ENCODE peak calls at places on chromosomes 13 and 19, in seven cellular contexts. F is GM12878, N is A673, W is nephron progenitor cell, O is glutamatergic neuron, T is neural crest cell, D is GM13976. P is an unnamed sample.

GRCh38 chr13:91078093-91078679 is 269.3 kb upstream of the MIR17HG start:
- DNase-seq in D (peak), F (no peak), N (peak), W (no peak), T (no peak), O (no peak), P (no peak)

GRCh38 chr19:12543855-12544254 is 7.4 kb downstream of the ZNF564 start:
- DNase-seq in F (no peak), W (no peak), N (no peak), O (no peak), D (no peak), T (no peak), P (no peak)

GRCh38 chr19:48718711-48719231 is 754 bp downstream of the MAMSTR start:
- DNase-seq in O (no peak), W (no peak), T (no peak), D (no peak), F (no peak), N (no peak), P (no peak)

GRCh38 chr13:98571955-98572662 is 4.8 kb downstream of the STK24 start:
- DNase-seq in T (no peak), W (no peak), D (no peak), N (peak), O (peak), F (no peak), P (no peak)

GRCh38 chr13:31161583-31162150 is at the start of gene HSPH1:
- DNase-seq in N (peak), W (peak), O (peak), T (peak), F (peak), D (peak), P (peak)

GRCh38 chr19:48476176-48476575 is 7.0 kb downstream of the CYTH2 start:
- DNase-seq in O (no peak), W (no peak), N (no peak), D (no peak), F (no peak), T (no peak), P (no peak)

GRCh38 chr19:46841458-46842083 is 9.1 kb downstream of the AP2S1 start:
- DNase-seq in F (no peak), W (no peak), N (peak), D (no peak), T (no peak), O (no peak), P (no peak)

GRCh38 chr19:39052243-39052746 is 19.9 kb upstream of the FBXO27 start:
- DNase-seq in T (peak), D (peak), F (no peak), N (peak), W (peak), O (peak), P (peak)

GRCh38 chr19:1045247-1045603 is 5.3 kb downstream of the ABCA7 start:
- DNase-seq in W (peak), F (no peak), D (peak), N (peak), T (no peak), O (no peak), P (no peak)

GRCh38 chr13:106038752-106039151 is 496.7 kb downstream of the EFNB2 start:
- DNase-seq in F (no peak), D (no peak), W (no peak), N (no peak), T (no peak), O (no peak), P (no peak)

GRCh38 chr13:78468546-78469060 is 134.7 kb downstream of the POU4F1 start:
- DNase-seq in W (no peak), D (no peak), F (no peak), N (no peak), T (no peak), O (no peak), P (no peak)

GRCh38 chr13:41827507-41828213 is 133.2 kb downstream of the VWA8 start:
- DNase-seq in D (no peak), O (no peak), W (no peak), N (peak), T (no peak), F (no peak), P (no peak)

GRCh38 chr13:31067416-31068118 is 94.1 kb downstream of the HSPH1 start:
- DNase-seq in T (no peak), O (no peak), D (no peak), N (no peak), W (no peak), F (no peak), P (no peak)

GRCh38 chr19:40601061-40601973 is at the start of gene LTBP4:
- DNase-seq in W (peak), N (peak), D (no peak), O (peak), T (no peak), F (no peak), P (no peak)

GRCh38 chr13:107351305-107351704 is 783.4 kb upstream of the ARGLU1 start:
- DNase-seq in W (no peak), T (no peak), O (no peak), N (peak), D (no peak), F (no peak), P (no peak)

GRCh38 chr13:20128459-20128927 is 32.4 kb downstream of the GJA3 start:
- DNase-seq in D (no peak), O (no peak), F (no peak), T (no peak), W (peak), N (no peak), P (no peak)

GRCh38 chr13:97901716-97902115 is 51.8 kb upstream of the IPO5 start:
- DNase-seq in N (no peak), D (no peak), F (no peak), T (no peak), O (no peak), W (no peak), P (no peak)

GRCh38 chr19:2462635-2463421 is 6.1 kb upstream of the LMNB2 start:
- DNase-seq in D (no peak), W (peak), N (peak), O (no peak), F (no peak), T (peak), P (peak)

GRCh38 chr13:75170321-75170720 is 311.6 kb downstream of the TBC1D4 start:
- DNase-seq in N (peak), F (no peak), O (peak), T (no peak), D (no peak), W (no peak), P (no peak)

GRCh38 chr13:78194904-78195639 is 276.4 kb upstream of the EDNRB start:
- DNase-seq in N (peak), D (no peak), F (no peak), T (no peak), W (no peak), O (no peak), P (no peak)

GRCh38 chr13:71021810-71022422 is 845.1 kb downstream of the DACH1 start:
- DNase-seq in D (no peak), T (no peak), F (no peak), W (peak), N (no peak), O (no peak), P (no peak)

GRCh38 chr13:52096062-52096461 is 32.8 kb downstream of the NEK5 start:
- DNase-seq in T (no peak), W (no peak), O (no peak), F (no peak), D (no peak), N (no peak), P (no peak)
- TF ChIP-seq CTCF in T (no peak), W (no peak), O (no peak), F (no peak), D (no peak), N (no peak), P (no peak)

DNA sequence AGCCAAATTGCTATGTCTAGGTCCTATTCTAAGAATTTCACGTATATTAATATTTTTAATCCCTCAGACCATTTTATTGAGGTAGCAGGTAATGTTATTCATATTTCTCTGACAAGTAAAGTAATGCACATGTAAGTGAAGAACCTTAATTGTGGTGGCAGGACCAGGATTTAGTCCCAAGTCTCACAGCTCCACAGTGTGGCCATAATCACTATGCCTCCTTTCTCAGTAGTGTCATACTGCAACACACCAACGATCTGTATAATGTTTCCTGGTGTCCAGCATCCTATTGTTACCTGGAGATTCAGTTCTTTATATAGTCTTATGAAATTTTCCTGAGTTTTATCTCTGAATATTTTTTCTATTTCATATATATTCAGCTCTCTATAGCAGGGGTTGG is 340.3 kb downstream of the OLFM4 start:
- DNase-seq in O (no peak), N (no peak), F (no peak), D (no peak), W (no peak), T (no peak), P (no peak)
- TF ChIP-seq CTCF in O (no peak), N (no peak), F (no peak), D (no peak), W (no peak), T (no peak), P (no peak)

GRCh38 chr13:27403727-27404385 is 20.6 kb upstream of the GTF3A start:
- DNase-seq in N (no peak), T (no peak), F (no peak), W (peak), O (no peak), D (no peak), P (no peak)

GRCh38 chr13:27408074-27408473 is 16.3 kb upstream of the GTF3A start:
- DNase-seq in O (no peak), T (no peak), W (no peak), D (no peak), N (no peak), F (no peak), P (no peak)

GRCh38 chr13:27404680-27405079 is 19.7 kb upstream of the GTF3A start:
- DNase-seq in T (no peak), W (no peak), N (no peak), D (no peak), F (no peak), O (no peak), P (no peak)

GRCh38 chr13:27405521-27406134 is 18.8 kb upstream of the GTF3A start:
- DNase-seq in N (no peak), O (no peak), W (no peak), T (no peak), D (no peak), F (no peak), P (no peak)

DNA sequence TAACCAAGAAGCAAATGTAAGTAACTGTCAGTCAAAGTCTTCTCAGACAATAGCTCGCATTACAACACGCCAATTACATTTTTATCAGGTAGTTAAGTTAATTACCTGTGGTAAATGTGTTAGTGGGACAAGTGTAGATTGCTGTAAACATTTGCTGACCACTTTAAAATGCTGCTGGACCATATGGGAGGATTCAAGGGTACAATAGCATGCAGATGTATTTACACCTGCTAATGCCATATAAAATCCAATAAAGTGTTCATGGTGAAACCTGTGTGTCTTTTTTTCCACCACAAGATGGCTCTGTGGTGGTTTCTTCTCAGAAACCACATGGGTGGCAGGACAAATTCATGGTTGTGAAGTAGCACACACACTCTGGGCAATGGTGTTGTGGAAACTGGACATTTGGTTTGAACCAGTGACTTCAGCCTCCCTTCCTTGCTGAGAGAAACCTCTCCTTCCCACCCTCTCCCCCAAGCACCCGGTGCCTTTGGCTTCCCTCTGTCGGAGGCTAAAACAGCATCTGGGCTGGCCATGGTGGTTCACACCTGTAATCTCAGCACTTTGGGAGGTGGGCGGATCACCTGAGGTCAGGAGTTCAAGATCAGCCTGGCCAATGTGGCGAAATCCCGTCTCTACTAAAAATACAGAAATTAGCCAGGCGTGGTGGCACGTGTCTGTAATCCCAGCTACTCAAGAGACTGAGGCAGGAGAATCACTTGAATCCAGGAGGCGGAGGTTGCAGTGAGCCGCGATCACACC is 18.1 kb upstream of the GTF3A start:
- DNase-seq in F (no peak), W (no peak), D (peak), N (peak), T (no peak), O (no peak), P (no peak)
- TF ChIP-seq CTCF in F (peak), W (peak), D (peak), N (peak), T (peak), O (peak), P (peak)

DNA sequence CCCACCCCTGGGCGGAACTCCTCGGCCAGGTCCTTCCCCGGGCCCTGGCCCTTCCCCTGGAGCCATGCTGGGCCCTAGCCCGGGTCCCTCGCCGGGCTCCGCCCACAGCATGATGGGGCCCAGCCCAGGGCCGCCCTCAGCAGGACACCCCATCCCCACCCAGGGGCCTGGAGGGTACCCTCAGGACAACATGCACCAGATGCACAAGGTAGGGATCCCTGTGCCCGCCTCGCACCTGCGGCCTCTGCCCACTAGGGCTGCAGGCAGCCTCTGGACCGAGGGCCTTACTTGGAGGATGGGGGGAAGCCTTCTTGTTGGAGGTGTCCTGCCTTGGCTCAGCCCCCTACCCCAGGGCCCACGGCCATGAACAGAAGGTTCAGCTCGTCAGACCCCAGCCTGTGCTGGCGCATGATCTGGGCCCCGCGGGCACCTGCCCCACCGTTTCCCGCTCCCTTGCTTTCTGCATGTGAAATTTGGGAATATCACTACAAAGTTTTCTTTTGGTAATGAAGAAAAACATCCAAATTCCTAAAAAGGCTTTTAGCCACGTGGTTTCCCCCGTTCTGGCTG is 23.4 kb downstream of the SMARCA4 start:
- DNase-seq in N (no peak), D (no peak), O (no peak), T (no peak), F (no peak), W (no peak), P (no peak)
- TF ChIP-seq CTCF in N (no peak), D (no peak), O (no peak), T (no peak), F (no peak), W (no peak), P (no peak)